ENCODE peak calls at places on chromosome 22, in four cellular contexts. Z is glutamatergic neuron, Q is heart right ventricle, T is GM20000. I is an unnamed sample.

GRCh38 chr22:38566726-38567504 is 3.1 kb downstream of the DMC1 start:
- DNase-seq in Z (no peak), Q (no peak), T (no peak), I (no peak)

GRCh38 chr22:39229688-39230260 is 15.0 kb downstream of the PDGFB start:
- DNase-seq in Z (no peak), Q (no peak), T (no peak), I (no peak)

GRCh38 chr22:31206896-31207687 is 5.0 kb upstream of the LIMK2 start:
- DNase-seq in Z (no peak), Q (peak), T (no peak), I (no peak)

GRCh38 chr22:49965291-49966040 is 4.9 kb downstream of the PIM3 start:
- DNase-seq in Z (peak), Q (no peak), T (no peak), I (no peak)

GRCh38 chr22:29152381-29153138 is 53.1 kb upstream of the EMID1 start:
- DNase-seq in Z (no peak), Q (peak), T (no peak), I (no peak)

GRCh38 chr22:36339171-36340065 is 48.3 kb downstream of the MYH9 start:
- DNase-seq in Z (no peak), Q (no peak), T (no peak), I (no peak)

GRCh38 chr22:31764785-31765184 is 11.0 kb downstream of the DEPDC5 start:
- DNase-seq in Z (no peak), Q (no peak), T (no peak), I (no peak)

GRCh38 chr22:47398491-47398890 is 636.0 kb downstream of the TBC1D22A start:
- DNase-seq in Z (no peak), Q (no peak), T (no peak), I (no peak)

GRCh38 chr22:38270091-38270972 is 2.5 kb downstream of the TMEM184B start:
- DNase-seq in Z (no peak), Q (no peak), T (no peak), I (no peak)

GRCh38 chr22:31680764-31681624 is 19.0 kb upstream of the PISD start:
- DNase-seq in Z (no peak), Q (no peak), T (no peak), I (no peak)

GRCh38 chr22:23104109-23104971 is 34.0 kb downstream of the GNAZ start:
- DNase-seq in Z (no peak), Q (no peak), T (no peak), I (no peak)

GRCh38 chr22:17576475-17576874 is 13.2 kb downstream of the SLC25A18 start:
- DNase-seq in Z (no peak), Q (no peak), T (no peak), I (no peak)

GRCh38 chr22:38733329-38734202 is 22.2 kb downstream of the SUN2 start:
- DNase-seq in Z (peak), Q (peak), T (peak), I (peak)

GRCh38 chr22:50179937-50180726 is 5.6 kb upstream of the TRABD start:
- DNase-seq in Z (no peak), Q (no peak), T (no peak), I (no peak)

GRCh38 chr22:19866665-19867009 is 12.0 kb upstream of the GNB1L start:
- DNase-seq in Z (no peak), Q (no peak), T (no peak), I (no peak)

GRCh38 chr22:19869497-19870152 is 15.0 kb upstream of the GNB1L start:
- DNase-seq in Z (no peak), Q (no peak), T (no peak), I (no peak)

GRCh38 chr22:19867617-19868016 is 12.9 kb upstream of the GNB1L start:
- DNase-seq in Z (no peak), Q (no peak), T (no peak), I (no peak)

GRCh38 chr22:19868773-19869471 is 14.2 kb upstream of the GNB1L start:
- DNase-seq in Z (peak), Q (no peak), T (no peak), I (no peak)

GRCh38 chr22:19868333-19868732 is 13.7 kb upstream of the GNB1L start:
- DNase-seq in Z (no peak), Q (no peak), T (no peak), I (no peak)
- TF ChIP-seq CTCF in Z (no peak), Q (no peak), T (no peak), I (no peak)

DNA sequence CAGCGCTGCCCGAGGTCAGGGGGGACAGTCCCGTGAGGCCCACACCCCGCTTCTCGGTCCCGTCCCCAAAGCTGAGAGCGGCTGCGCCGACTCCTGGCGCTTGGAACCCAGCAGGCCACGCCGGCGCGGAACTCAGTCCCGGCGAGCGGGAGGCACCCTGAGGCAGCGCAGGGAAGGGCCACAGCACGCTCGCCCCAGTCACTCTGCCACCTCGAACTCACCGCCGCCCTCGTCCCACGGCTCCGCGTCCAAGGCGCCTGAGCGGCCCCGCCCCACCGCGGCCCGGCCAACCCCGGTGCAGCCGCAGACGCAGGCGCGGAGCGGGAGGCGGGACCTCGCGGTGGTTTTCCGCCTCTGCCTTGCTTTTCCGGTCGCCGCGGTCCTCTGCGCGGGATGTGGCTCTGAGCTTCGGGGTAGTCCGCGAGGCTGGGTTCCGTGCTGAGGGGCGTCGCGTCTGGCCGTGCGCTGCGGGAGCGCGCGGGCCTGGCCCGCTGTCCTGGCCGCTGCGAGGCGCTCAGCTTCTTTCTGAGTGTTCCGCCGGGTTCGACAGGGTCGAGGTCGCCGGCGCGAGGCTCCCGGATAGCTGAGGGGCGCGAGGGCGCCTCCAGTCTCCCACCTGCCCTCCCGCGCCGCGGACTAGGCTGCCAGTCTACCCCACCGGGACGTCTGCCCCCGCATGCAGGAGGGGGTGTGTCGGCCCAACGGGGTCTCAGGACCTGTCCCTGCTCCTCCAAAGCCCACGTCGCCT is at the start of gene CDPF1:
- DNase-seq in Z (peak), Q (peak), T (peak), I (peak)
- TF ChIP-seq CTCF in Z (no peak), Q (no peak), T (no peak), I (no peak)

DNA sequence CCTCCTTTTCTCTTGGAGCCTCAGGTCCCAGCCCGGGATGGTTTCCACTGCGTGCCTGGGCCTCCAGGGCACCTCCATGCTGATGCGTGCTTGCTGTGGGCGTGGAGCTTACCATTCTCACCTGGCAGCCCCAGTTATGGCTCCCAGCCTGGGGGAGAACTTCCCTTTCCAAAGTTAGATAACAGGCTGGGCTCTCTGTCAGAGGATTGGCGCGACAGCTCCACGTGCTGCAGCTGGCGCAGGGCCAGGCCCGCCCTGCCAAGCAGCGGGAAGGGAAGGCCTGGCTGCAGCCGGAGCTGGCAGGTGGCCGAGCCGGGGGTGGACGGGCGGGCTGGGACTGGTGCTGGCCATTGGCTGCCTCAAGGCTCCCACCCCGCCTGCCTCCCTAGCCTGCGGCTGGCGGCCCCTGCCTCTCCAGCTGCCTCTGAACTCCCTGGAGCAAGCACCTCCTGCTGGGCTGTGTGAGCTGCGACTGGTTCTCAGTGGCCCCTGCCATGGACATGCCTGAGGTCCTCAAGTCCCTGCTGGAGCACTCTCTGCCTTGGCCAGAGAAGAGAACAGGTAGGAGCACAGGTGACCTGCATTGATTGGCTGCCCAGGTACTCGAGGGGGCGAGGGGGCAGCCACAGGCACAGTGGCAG is 14.6 kb upstream of the TEF start:
- DNase-seq in Z (peak), Q (peak), T (no peak), I (peak)
- TF ChIP-seq CTCF in Z (no peak), Q (peak), T (no peak), I (no peak)

DNA sequence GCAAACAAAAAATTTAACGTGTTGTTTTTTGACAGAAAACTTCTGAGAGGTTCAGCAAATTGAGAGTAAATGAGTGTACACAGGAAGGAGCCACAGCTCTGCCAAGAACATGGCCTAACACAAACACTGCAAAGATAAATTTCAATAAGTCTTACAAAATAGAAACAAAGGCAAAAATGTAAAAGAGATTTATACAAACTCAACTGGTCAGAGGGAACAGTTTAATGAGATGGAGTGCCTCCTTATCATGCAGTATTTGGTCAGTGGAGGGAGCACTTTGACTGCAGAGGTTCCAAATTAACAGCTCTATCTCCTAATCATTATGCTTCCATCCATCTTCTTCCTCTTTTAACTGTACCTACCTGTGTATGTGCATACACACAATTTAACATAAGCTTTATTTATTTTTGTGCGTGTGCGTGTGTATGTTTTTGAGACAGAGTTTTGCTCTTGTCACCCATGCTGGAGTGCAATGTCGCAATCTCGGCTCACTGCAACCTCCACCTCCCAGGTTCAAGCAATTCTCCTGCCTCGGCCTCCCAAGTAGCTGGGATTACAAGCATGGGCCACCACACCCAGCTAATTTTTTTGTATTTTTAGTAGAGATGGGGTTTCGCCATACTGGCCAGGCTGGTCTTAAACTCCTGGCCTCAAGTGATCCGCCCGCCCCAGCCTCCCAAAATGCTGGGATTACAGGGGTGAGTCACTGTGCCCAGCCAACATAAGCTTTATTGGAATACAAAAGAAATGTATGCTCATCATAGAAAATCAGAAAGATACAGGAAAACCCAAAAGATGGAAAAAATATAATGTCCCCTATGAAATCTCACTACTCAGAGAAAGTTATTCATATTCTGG is 111.9 kb downstream of the MRTFA start:
- DNase-seq in Z (no peak), Q (no peak), T (no peak), I (no peak)
- TF ChIP-seq CTCF in Z (no peak), Q (peak), T (no peak), I (no peak)

GRCh38 chr22:25029181-25029580 is 76.7 kb downstream of the KIAA1671 start:
- DNase-seq in Z (no peak), Q (no peak), T (no peak), I (no peak)

GRCh38 chr22:25028841-25029141 is 76.3 kb downstream of the KIAA1671 start:
- DNase-seq in Z (no peak), Q (no peak), T (no peak), I (no peak)

GRCh38 chr22:25027552-25027951 is 75.0 kb downstream of the KIAA1671 start:
- DNase-seq in Z (no peak), Q (no peak), T (no peak), I (no peak)

GRCh38 chr22:25027052-25027525 is 74.6 kb downstream of the KIAA1671 start:
- DNase-seq in Z (no peak), Q (no peak), T (no peak), I (no peak)

GRCh38 chr22:25027959-25028840 is 75.7 kb downstream of the KIAA1671 start:
- DNase-seq in Z (peak), Q (peak), T (no peak), I (peak)
- TF ChIP-seq CTCF in Z (peak), Q (peak), T (peak), I (peak)

GRCh38 chr22:21728270-21728669 is 7.3 kb downstream of the YPEL1 start:
- DNase-seq in Z (no peak), Q (no peak), T (no peak), I (no peak)

GRCh38 chr22:21725956-21726649 is 9.5 kb downstream of the YPEL1 start:
- DNase-seq in Z (no peak), Q (no peak), T (no peak), I (no peak)

GRCh38 chr22:21727159-21727558 is 8.4 kb downstream of the YPEL1 start:
- DNase-seq in Z (no peak), Q (no peak), T (no peak), I (no peak)

GRCh38 chr22:21727768-21728167 is 7.8 kb downstream of the YPEL1 start:
- DNase-seq in Z (no peak), Q (no peak), T (no peak), I (no peak)

GRCh38 chr22:21726650-21727049 is 8.9 kb downstream of the YPEL1 start:
- DNase-seq in Z (peak), Q (no peak), T (peak), I (peak)
- TF ChIP-seq CTCF in Z (peak), Q (no peak), T (peak), I (peak)

GRCh38 chr22:41951898-41952474 is at the start of gene SMIM45:
- DNase-seq in Z (peak), Q (no peak), T (no peak), I (peak)
- TF ChIP-seq CTCF in Z (no peak), Q (no peak), T (no peak), I (no peak)

DNA sequence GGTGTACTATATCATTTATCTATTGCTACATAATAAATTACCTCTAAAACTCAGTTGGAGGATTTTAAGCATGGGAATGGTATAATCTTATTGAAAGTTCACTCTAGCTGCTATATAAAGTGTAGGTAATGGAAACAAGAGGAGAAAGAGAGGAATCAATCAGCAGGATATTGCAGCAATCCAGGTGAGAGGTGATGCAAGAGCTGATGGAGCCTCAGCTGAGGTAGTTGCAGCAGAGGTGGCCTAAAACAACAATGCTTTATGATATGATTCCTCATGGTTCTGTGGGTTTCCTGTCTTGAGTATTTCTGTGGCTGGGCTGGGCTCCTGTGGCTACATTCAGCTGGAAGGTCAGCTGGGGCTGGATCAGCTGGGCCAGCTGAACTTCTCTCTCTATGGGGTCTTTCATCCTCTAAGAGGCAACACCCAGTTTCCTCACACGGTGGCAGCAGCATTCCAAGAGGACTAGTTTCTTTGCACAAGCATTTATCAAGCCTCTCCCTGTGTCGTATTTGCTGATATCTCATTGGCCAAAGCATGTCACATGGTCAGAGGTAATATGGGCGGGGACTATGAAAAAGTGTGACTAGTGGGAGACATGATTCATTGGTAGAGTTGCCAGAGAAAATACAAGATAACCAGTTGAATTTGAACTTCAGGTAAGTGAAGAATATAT is 135.4 kb upstream of the LARGE1 start:
- DNase-seq in Z (peak), Q (no peak), T (no peak), I (peak)
- TF ChIP-seq CTCF in Z (no peak), Q (peak), T (no peak), I (peak)

GRCh38 chr22:42716649-42717127 is 4.0 kb downstream of the A4GALT start:
- DNase-seq in Z (peak), Q (no peak), T (peak), I (no peak)

GRCh38 chr22:42714308-42714707 is 6.4 kb downstream of the A4GALT start:
- DNase-seq in Z (no peak), Q (no peak), T (no peak), I (no peak)

GRCh38 chr22:42716221-42716620 is 4.4 kb downstream of the A4GALT start:
- DNase-seq in Z (no peak), Q (no peak), T (peak), I (no peak)

GRCh38 chr22:42717197-42717967 is 3.3 kb downstream of the A4GALT start:
- DNase-seq in Z (peak), Q (no peak), T (no peak), I (no peak)

DNA sequence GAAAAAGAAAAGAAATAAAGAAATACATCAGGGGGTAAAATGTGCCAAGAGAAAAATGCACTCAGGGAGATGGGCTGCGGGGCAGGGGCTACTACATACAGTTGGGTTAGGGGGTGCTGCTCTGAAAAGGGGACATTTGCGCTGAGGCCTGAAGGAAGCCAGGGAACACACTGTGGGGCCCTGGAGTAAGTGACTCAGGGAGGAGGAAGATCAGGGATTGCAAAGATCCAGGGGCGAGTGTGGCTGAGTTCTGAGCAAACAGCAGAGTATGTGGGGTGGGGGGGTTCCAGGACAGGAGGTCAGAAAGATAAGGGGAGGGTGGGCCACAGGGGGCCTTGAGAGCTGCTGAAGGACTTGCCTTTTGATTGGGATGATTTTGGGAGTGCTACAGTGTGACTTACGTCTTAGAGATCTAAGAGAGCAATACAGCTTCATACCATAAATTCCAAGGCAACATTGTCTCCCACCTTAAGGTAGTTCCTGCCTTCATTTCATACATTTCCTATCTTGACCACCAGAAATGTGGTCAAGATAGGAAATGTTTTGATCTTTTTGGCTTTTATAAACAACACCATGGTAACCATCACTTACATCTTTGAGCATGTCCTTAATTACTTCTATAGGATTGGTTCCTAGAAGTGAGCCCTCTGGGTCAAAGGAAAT is 5.8 kb downstream of the A4GALT start:
- DNase-seq in Z (no peak), Q (no peak), T (no peak), I (no peak)
- TF ChIP-seq CTCF in Z (no peak), Q (no peak), T (no peak), I (no peak)